ENCODE peak calls at places on chromosomes 11 and 22, in five cellular contexts. E is endothelial cell of umbilical vein, P is astrocyte, L is PC-9, B is H9. W is an unnamed sample.

GRCh38 chr11:125892071-125892470 is 4.6 kb downstream of the HYLS1 start:
- DNase-seq in E (peak; percentile 9), P (peak; percentile 49), L (peak; percentile 49), B (no peak), W (no peak)

GRCh38 chr22:34972498-34972897 is 93.5 kb upstream of the ISX start:
- DNase-seq in E (no peak), P (no peak), L (no peak), B (peak; percentile 55), W (no peak)

GRCh38 chr11:2516276-2517015 is 71.6 kb downstream of the KCNQ1 start:
- DNase-seq in E (no peak), P (no peak), L (no peak), B (peak; percentile 14), W (no peak)

GRCh38 chr11:11841605-11842425 is at the start of gene USP47:
- DNase-seq in E (peak; percentile 87), P (peak; percentile 50), L (peak; percentile 57), B (peak; percentile 89), W (peak; percentile 94)

GRCh38 chr22:38228873-38229740 is 27.3 kb downstream of the MAFF start:
- DNase-seq in E (peak; percentile 89), P (peak; percentile 59), L (peak; percentile 88), B (no peak), W (no peak)

GRCh38 chr22:20025401-20026203 is 4.7 kb downstream of the TANGO2 start:
- DNase-seq in E (no peak), P (no peak), L (no peak), B (peak; percentile 10), W (no peak)

GRCh38 chr11:130849215-130849568 is 67.1 kb downstream of the SNX19 start:
- DNase-seq in E (no peak), P (peak; percentile 88), L (no peak), B (no peak), W (no peak)

GRCh38 chr11:110119317-110119716 is 26.1 kb downstream of the ZC3H12C start:
- DNase-seq in E (no peak), P (no peak), L (no peak), B (no peak), W (no peak)

GRCh38 chr22:22228421-22228820 is 16.2 kb upstream of the VPREB1 start:
- DNase-seq in E (no peak), P (no peak), L (no peak), B (no peak), W (no peak)

GRCh38 chr22:35971418-35972119 is 57.1 kb downstream of the RBFOX2 start:
- DNase-seq in E (peak; percentile 61), P (peak; percentile 91), L (no peak), B (no peak), W (no peak)

GRCh38 chr22:38802671-38803121 is 8.8 kb upstream of the DNAL4 start:
- DNase-seq in E (no peak), P (peak; percentile 88), L (peak; percentile 99), B (peak; percentile 43), W (no peak)

GRCh38 chr11:128235958-128236357 is 351.4 kb downstream of the ETS1 start:
- DNase-seq in E (peak; percentile 56), P (no peak), L (no peak), B (no peak), W (no peak)

GRCh38 chr11:130215531-130216220 is 56.1 kb downstream of the ST14 start:
- DNase-seq in E (no peak), P (no peak), L (no peak), B (no peak), W (no peak)

GRCh38 chr11:63829823-63830489 is 9.0 kb upstream of the MARK2 start:
- DNase-seq in E (peak; percentile 44), P (no peak), L (no peak), B (peak; percentile 69), W (peak; percentile 66)

GRCh38 chr22:44990328-44990727 is 19.5 kb downstream of the PHF21B start:
- DNase-seq in E (no peak), P (no peak), L (no peak), B (no peak), W (no peak)

GRCh38 chr22:38963872-38964271 is 6.5 kb downstream of the APOBEC3A start:
- DNase-seq in E (no peak), P (no peak), L (no peak), B (no peak), W (no peak)

GRCh38 chr11:68009391-68010000 is 631 bp upstream of the ALDH3B1 start:
- DNase-seq in E (peak; percentile 61), P (no peak), L (peak; percentile 68), B (no peak), W (peak; percentile 77)
- H3K4me2 ChIP-seq in E (no peak overlapping the region), P (peak overlapping the region; percentile 88), L (peak overlapping the region; percentile 81), B (no peak overlapping the region), W (peak overlapping the region; percentile 58)

GRCh38 chr11:107653077-107653476 is 58.8 kb downstream of the SLN start:
- DNase-seq in E (no peak), P (no peak), L (no peak), B (no peak), W (no peak)
- H3K4me2 ChIP-seq in E (no peak overlapping the region), P (no peak overlapping the region), L (no peak overlapping the region), B (no peak overlapping the region), W (no peak overlapping the region)

GRCh38 chr11:66970808-66971442 is 4.2 kb upstream of the C11orf86 start:
- DNase-seq in E (peak; percentile 74), P (peak; percentile 100), L (peak; percentile 99), B (no peak), W (no peak)

GRCh38 chr11:66970371-66970807 is 4.7 kb upstream of the C11orf86 start:
- DNase-seq in E (no peak), P (no peak), L (peak; percentile 50), B (no peak), W (no peak)

GRCh38 chr11:66969584-66970205 is 5.4 kb upstream of the C11orf86 start:
- DNase-seq in E (no peak), P (peak; percentile 95), L (no peak), B (no peak), W (no peak)

GRCh38 chr11:66973956-66974585 is 1.0 kb upstream of the C11orf86 start:
- DNase-seq in E (no peak), P (no peak), L (peak; percentile 59), B (no peak), W (no peak)

GRCh38 chr11:66971483-66971882 is 3.6 kb upstream of the C11orf86 start:
- DNase-seq in E (no peak), P (peak; percentile 23), L (no peak), B (no peak), W (no peak)
- H3K4me2 ChIP-seq in E (no peak overlapping the region), P (peak overlapping the region; percentile 68), L (peak overlapping the region; percentile 55), B (no peak overlapping the region), W (no peak overlapping the region)

DNA sequence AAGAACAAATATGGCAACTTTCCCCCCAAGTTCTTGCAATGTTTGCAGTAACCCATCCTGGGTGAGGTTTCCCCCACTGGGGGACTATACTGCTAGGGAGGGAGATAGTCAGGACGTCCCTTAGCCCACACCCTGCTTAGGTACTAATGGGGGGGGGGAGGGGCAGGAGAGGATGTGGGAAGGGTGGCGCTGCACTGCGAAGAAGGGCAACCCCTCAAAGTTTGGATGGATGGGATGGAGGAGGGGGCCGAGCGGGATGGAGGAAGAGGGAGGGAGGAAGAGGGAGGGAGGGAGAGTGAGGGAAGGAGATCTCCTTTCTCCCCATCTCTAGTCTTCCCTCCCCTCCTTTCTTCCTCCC is 100.6 kb upstream of the HSD17B12 start:
- DNase-seq in E (no peak), P (no peak), L (no peak), B (no peak), W (no peak)
- H3K4me2 ChIP-seq in E (peak overlapping the region; percentile 44), P (peak overlapping the region; percentile 87), L (peak overlapping the region; percentile 89), B (peak overlapping the region; percentile 61), W (peak overlapping the region; percentile 99)

GRCh38 chr11:76658651-76659650 is 11.6 kb downstream of the LRRC32 start:
- DNase-seq in E (no peak), P (no peak), L (peak; percentile 12), B (peak; percentile 19), W (no peak)

GRCh38 chr11:76656571-76657081 is 13.9 kb downstream of the LRRC32 start:
- DNase-seq in E (no peak), P (no peak), L (no peak), B (peak; percentile 25), W (no peak)

GRCh38 chr11:76658231-76658630 is 12.3 kb downstream of the LRRC32 start:
- DNase-seq in E (no peak), P (no peak), L (no peak), B (peak; percentile 20), W (no peak)

GRCh38 chr11:76657139-76657823 is 13.3 kb downstream of the LRRC32 start:
- DNase-seq in E (no peak), P (no peak), L (no peak), B (peak; percentile 30), W (no peak)

GRCh38 chr11:76657824-76658170 is 12.8 kb downstream of the LRRC32 start:
- DNase-seq in E (no peak), P (no peak), L (no peak), B (no peak), W (no peak)
- H3K4me2 ChIP-seq in E (no peak overlapping the region), P (no peak overlapping the region), L (no peak overlapping the region), B (no peak overlapping the region), W (no peak overlapping the region)

DNA sequence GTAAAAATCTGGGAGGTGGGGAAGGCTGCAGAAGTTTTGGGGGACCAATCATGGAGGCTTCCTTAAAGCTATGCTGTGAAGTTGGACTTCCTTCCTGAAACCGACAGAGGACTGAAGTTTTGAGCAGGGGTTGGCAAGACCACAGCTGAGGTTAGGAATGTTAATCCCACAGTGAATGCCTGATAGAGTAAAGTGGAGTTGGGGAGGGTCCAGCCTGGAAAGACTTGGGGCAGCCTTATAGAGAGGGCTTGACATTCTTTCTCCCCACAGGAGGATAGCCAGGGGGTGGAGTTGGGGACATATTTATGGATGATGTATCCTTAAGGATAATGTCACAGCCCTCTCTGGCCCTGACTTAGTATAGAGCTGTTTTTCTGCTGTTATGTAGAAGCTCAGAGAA is 317.5 kb downstream of the MIAT start:
- DNase-seq in E (no peak), P (no peak), L (no peak), B (no peak), W (no peak)
- H3K4me2 ChIP-seq in E (no peak overlapping the region), P (no peak overlapping the region), L (no peak overlapping the region), B (no peak overlapping the region), W (no peak overlapping the region)

GRCh38 chr11:61969391-61969758 is 1.9 kb upstream of the FTH1 start:
- DNase-seq in E (no peak), P (no peak), L (no peak), B (no peak), W (no peak)
- H3K4me2 ChIP-seq in E (peak overlapping the region; percentile 6), P (peak overlapping the region; percentile 37), L (peak overlapping the region; percentile 99), B (no peak overlapping the region), W (no peak overlapping the region)

GRCh38 chr11:61123775-61124571 is 21.7 kb downstream of the CD5 start:
- DNase-seq in E (no peak), P (no peak), L (no peak), B (no peak), W (no peak)
- H3K4me2 ChIP-seq in E (no peak overlapping the region), P (no peak overlapping the region), L (peak overlapping the region; percentile 30), B (no peak overlapping the region), W (no peak overlapping the region)

DNA sequence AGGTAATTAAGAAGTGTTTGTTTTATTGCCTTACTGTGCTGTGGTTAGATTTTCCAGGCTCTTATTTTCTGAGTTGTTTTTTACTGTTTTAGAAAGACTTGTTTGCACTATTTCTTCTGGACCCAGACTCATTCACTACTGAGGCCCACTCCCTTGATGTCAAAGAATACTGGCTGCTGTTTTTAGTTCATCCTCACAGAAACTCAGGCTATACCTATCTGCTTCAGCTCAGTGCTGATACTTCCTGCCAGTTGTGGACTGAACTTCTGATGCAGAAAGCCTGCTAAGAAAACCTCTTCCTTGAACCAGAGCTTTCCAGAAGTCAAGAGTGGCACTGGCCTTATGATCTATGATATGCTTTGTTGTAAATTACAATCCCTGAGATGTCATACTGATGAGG is 15.9 kb upstream of the PIK3IP1 start:
- DNase-seq in E (no peak), P (no peak), L (no peak), B (no peak), W (no peak)
- H3K4me2 ChIP-seq in E (no peak overlapping the region), P (no peak overlapping the region), L (no peak overlapping the region), B (no peak overlapping the region), W (no peak overlapping the region)